ENCODE peak calls at places on chromosomes 16 and 17, in five cellular contexts. A, V, L, J and W are unnamed samples.

GRCh38 chr17:17141860-17142552 is 64.1 kb downstream of the PLD6 start:
- DNase-seq in A (peak; percentile 47), V (peak; percentile 38), L (peak; percentile 80), J (peak; percentile 50), W (no peak)

GRCh38 chr17:42853004-42853403 is 2.0 kb downstream of the AOC3 start:
- DNase-seq in A (no peak), V (no peak), L (no peak), J (no peak), W (no peak)

GRCh38 chr17:38465420-38466345 is 37.4 kb downstream of the ARHGAP23 start:
- DNase-seq in A (no peak), V (no peak), L (no peak), J (peak; percentile 71), W (no peak)

GRCh38 chr16:57501492-57501891 is 15.2 kb upstream of the DOK4 start:
- DNase-seq in A (no peak), V (no peak), L (no peak), J (no peak), W (no peak)

GRCh38 chr17:27569884-27570577 is 61.0 kb upstream of the LGALS9 start:
- DNase-seq in A (no peak), V (no peak), L (no peak), J (no peak), W (no peak)

GRCh38 chr17:72121164-72122001 is 563 bp downstream of the SOX9 start:
- DNase-seq in A (peak; percentile 63), V (no peak), L (peak; percentile 73), J (peak; percentile 69), W (peak; percentile 81)

GRCh38 chr17:78840530-78840779 is 159 bp downstream of the USP36 start:
- DNase-seq in A (no peak), V (no peak), L (no peak), J (no peak), W (no peak)

GRCh38 chr17:69335018-69335417 is 8.1 kb upstream of the ABCA5 start:
- DNase-seq in A (peak; percentile 76), V (no peak), L (no peak), J (peak; percentile 60), W (no peak)

GRCh38 chr16:50722960-50723359 is 18.9 kb upstream of the CYLD start:
- DNase-seq in A (no peak), V (no peak), L (no peak), J (no peak), W (no peak)

GRCh38 chr17:59778996-59779395 is 71.5 kb downstream of the VMP1 start:
- DNase-seq in A (no peak), V (no peak), L (no peak), J (no peak), W (no peak)

DNA sequence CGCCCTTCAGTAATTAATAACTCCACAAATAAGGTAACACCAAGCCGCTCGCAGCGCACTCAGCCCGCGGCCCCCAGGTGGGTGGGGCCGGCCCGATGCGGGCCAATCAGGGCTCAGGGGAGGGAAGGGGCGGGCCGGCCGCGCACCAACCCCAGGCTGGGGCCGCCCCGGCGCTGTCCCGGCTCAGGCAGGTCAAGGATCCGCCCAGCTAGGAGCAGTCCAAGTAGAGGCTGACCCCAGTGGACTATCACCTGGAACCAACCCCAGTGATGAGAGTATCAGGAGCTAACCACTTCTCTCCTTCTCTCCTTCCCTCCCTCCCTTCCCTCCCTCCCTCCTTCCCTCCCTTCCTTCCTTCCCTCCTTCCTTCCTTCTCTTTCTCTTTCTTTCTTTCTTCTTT is 110.8 kb downstream of the C16orf78 start:
- DNase-seq in A (peak; percentile 73), V (peak; percentile 42), L (peak; percentile 88), J (no peak), W (peak; percentile 83)
- H3K4ac ChIP-seq in A (no peak overlapping the region), V (no peak overlapping the region), L (no peak overlapping the region), J (no peak overlapping the region), W (no peak overlapping the region)

GRCh38 chr17:1367351-1367745 is 32.7 kb downstream of the YWHAE start:
- DNase-seq in A (no peak), V (no peak), L (no peak), J (peak; percentile 31), W (no peak)

GRCh38 chr17:1362964-1363363 is 37.1 kb downstream of the YWHAE start:
- DNase-seq in A (no peak), V (no peak), L (no peak), J (no peak), W (no peak)

GRCh38 chr17:1366234-1366633 is 33.8 kb downstream of the YWHAE start:
- DNase-seq in A (no peak), V (no peak), L (no peak), J (no peak), W (no peak)

GRCh38 chr17:1368588-1368987 is 31.4 kb downstream of the YWHAE start:
- DNase-seq in A (no peak), V (no peak), L (no peak), J (no peak), W (no peak)

GRCh38 chr17:1365445-1366039 is 34.5 kb downstream of the YWHAE start:
- DNase-seq in A (peak; percentile 88), V (peak; percentile 62), L (peak; percentile 77), J (peak; percentile 81), W (no peak)
- H3K4ac ChIP-seq in A (no peak overlapping the region), V (no peak overlapping the region), L (no peak overlapping the region), J (peak overlapping the region; percentile 6), W (no peak overlapping the region)

DNA sequence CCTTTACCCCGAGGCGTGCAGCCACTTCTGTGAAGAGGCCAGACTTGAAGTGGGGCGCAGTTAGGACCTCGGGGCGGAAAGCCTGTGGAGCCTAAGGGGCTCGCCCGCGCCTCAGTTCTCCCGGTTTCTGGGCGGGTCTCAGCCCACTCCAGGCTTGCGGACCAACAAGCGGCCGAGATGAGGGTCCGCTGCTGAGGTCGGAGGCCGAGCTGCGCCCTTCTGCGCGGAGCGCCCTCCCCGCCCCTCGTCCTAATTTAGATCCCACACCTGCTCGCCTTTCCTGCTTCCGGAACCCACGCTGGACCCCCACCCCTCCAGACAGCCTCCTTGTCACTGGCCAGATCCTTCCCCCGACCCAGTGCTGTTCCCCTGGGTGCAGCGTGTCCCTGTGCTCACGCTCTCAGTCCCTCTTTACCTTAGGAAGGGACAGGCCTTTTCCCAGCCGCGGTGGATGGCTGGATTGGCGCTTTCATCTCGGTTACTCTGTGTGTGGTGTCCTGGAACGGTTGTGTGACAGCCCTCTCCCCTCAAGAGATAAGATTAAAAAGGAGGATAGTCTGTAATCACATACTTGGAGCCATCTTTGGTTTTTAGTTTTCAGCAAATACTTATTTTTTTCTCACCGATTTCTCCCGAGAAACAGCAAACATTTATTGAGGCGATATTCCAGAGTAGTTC is 933 bp upstream of the ATXN7L3 start:
- DNase-seq in A (peak; percentile 49), V (no peak), L (no peak), J (no peak), W (no peak)
- H3K4ac ChIP-seq in A (peak overlapping the region; percentile 76), V (peak overlapping the region; percentile 19), L (no peak overlapping the region), J (peak overlapping the region; percentile 89), W (peak overlapping the region; percentile 71)

GRCh38 chr16:8374586-8374985 is 215.7 kb downstream of the TMEM114 start:
- DNase-seq in A (peak; percentile 30), V (no peak), L (no peak), J (no peak), W (no peak)

GRCh38 chr16:8370374-8371015 is 219.8 kb downstream of the TMEM114 start:
- DNase-seq in A (peak; percentile 62), V (no peak), L (peak; percentile 46), J (peak; percentile 7), W (peak; percentile 5)

GRCh38 chr16:8375208-8375607 is 215.1 kb downstream of the TMEM114 start:
- DNase-seq in A (no peak), V (no peak), L (no peak), J (no peak), W (no peak)

GRCh38 chr16:8374032-8374431 is 216.3 kb downstream of the TMEM114 start:
- DNase-seq in A (no peak), V (no peak), L (no peak), J (no peak), W (no peak)

GRCh38 chr16:8372141-8372540 is 218.2 kb downstream of the TMEM114 start:
- DNase-seq in A (peak; percentile 42), V (no peak), L (no peak), J (no peak), W (no peak)
- H3K4ac ChIP-seq in A (no peak overlapping the region), V (no peak overlapping the region), L (no peak overlapping the region), J (no peak overlapping the region), W (no peak overlapping the region)